ENCODE peak calls at places on chromosomes 12 and 14, in six cellular contexts. G is H1, F is IMR-90, Q is neuronal stem cell, Z is H9, H is trophoblast cell. L is an unnamed sample.

GRCh38 chr14:105838591-105839424 is 312.4 kb downstream of the TMEM121 start:
- DNase-seq in G (no peak), Q (no peak), H (no peak), F (no peak), Z (peak), L (no peak)

GRCh38 chr12:79614730-79615129 is 76.0 kb downstream of the PAWR start:
- DNase-seq in Z (no peak), Q (no peak), H (no peak), F (peak), G (no peak), L (no peak)

GRCh38 chr14:23951590-23952143 is 1.9 kb upstream of the DHRS4 start:
- DNase-seq in Z (peak), G (peak), H (no peak), Q (no peak), F (no peak), L (no peak)

GRCh38 chr14:69997849-69998248 is 118.6 kb downstream of the SMOC1 start:
- DNase-seq in Z (no peak), G (no peak), H (no peak), Q (no peak), F (peak), L (peak)

GRCh38 chr14:75515631-75515999 is 6.7 kb upstream of the BATF start:
- DNase-seq in Q (no peak), F (no peak), Z (no peak), H (no peak), G (no peak), L (no peak)

GRCh38 chr14:89576960-89577359 is 159.9 kb upstream of the FOXN3 start:
- DNase-seq in G (peak), F (peak), Q (no peak), H (no peak), Z (peak), L (no peak)

GRCh38 chr12:24414421-24414820 is 465.0 kb upstream of the SOX5 start:
- DNase-seq in F (no peak), H (no peak), G (no peak), Z (no peak), Q (no peak), L (no peak)

GRCh38 chr12:6376965-6377666 is 1.8 kb upstream of the SCNN1A start:
- DNase-seq in Q (no peak), Z (no peak), G (no peak), H (no peak), F (no peak), L (no peak)

GRCh38 chr12:103392722-103393121 is 103.0 kb downstream of the C12orf42 start:
- DNase-seq in H (no peak), Z (no peak), F (no peak), Q (no peak), G (no peak), L (no peak)

GRCh38 chr14:104182857-104183425 is 44.6 kb downstream of the KIF26A start:
- DNase-seq in F (no peak), Q (no peak), H (no peak), G (no peak), Z (no peak), L (no peak)

GRCh38 chr12:101027200-101027599 is 182.8 kb downstream of the SLC5A8 start:
- DNase-seq in G (no peak), Z (no peak), Q (no peak), H (no peak), F (no peak), L (no peak)

GRCh38 chr12:132222808-132223173 is 78.5 kb downstream of the NOC4L start:
- DNase-seq in G (no peak), Q (no peak), H (no peak), Z (no peak), F (no peak), L (no peak)

GRCh38 chr12:83015390-83016225 is 328.9 kb downstream of the TMTC2 start:
- DNase-seq in Z (no peak), H (no peak), G (no peak), F (no peak), Q (no peak), L (no peak)

GRCh38 chr14:106511411-106512198 is 985.2 kb downstream of the TMEM121 start:
- DNase-seq in G (no peak), H (no peak), Z (no peak), F (no peak), Q (no peak), L (no peak)

GRCh38 chr14:71243697-71244096 is 336.4 kb downstream of the PCNX1 start:
- DNase-seq in G (no peak), F (peak), Z (no peak), Q (no peak), H (no peak), L (peak)

GRCh38 chr12:131202592-131203378 is 249.1 kb downstream of the ADGRD1 start:
- DNase-seq in Z (peak), H (no peak), Q (no peak), F (no peak), G (no peak), L (no peak)

GRCh38 chr12:7645395-7646177 is 20.1 kb downstream of the APOBEC1 start:
- DNase-seq in H (peak), F (peak), Z (peak), Q (no peak), G (no peak), L (peak)

GRCh38 chr14:21268612-21269251 is 510 bp downstream of the HNRNPC start:
- DNase-seq in F (peak), Z (no peak), G (no peak), H (peak), Q (peak), L (peak)

GRCh38 chr14:76136476-76137160 is 15.1 kb upstream of the GPATCH2L start:
- DNase-seq in Z (no peak), Q (no peak), F (no peak), G (no peak), H (no peak), L (no peak)

GRCh38 chr14:91409991-91410401 is 7.6 kb downstream of the CCDC88C start:
- DNase-seq in G (no peak), Z (no peak), H (no peak), F (no peak), Q (no peak), L (no peak)

GRCh38 chr14:37599527-37600368 is 4.3 kb downstream of the TTC6 start:
- DNase-seq in F (no peak), Q (no peak), H (no peak), Z (peak), G (no peak), L (peak)

GRCh38 chr12:94571556-94571955 is 78.8 kb downstream of the TMCC3 start:
- DNase-seq in Z (no peak), F (peak), H (peak), G (no peak), Q (no peak), L (peak)

GRCh38 chr14:89650077-89650978 is 233.3 kb upstream of the FOXN3 start:
- DNase-seq in Q (no peak), H (peak), Z (no peak), F (no peak), G (no peak), L (no peak)

GRCh38 chr14:33946679-33947078 is 4.2 kb downstream of the EGLN3 start:
- DNase-seq in Z (no peak), G (no peak), F (no peak), Q (no peak), H (no peak), L (no peak)

GRCh38 chr12:97680751-97681150 is 218.1 kb downstream of the RMST start:
- DNase-seq in H (no peak), Z (no peak), Q (no peak), F (no peak), G (no peak), L (no peak)

GRCh38 chr12:132451172-132451835 is 38.6 kb upstream of the FBRSL1 start:
- DNase-seq in Q (no peak), H (no peak), G (no peak), F (no peak), Z (no peak), L (no peak)

GRCh38 chr12:15172423-15172822 is 48.8 kb downstream of the RERG start:
- DNase-seq in Z (no peak), F (no peak), H (peak), G (no peak), Q (no peak), L (no peak)

GRCh38 chr14:31419179-31420012 is 954 bp downstream of the HEATR5A start:
- DNase-seq in H (no peak), Z (no peak), Q (no peak), G (no peak), F (peak), L (peak)

GRCh38 chr14:77613207-77613606 is 3.2 kb downstream of the SPTLC2 start:
- DNase-seq in F (no peak), Z (no peak), H (peak), G (no peak), Q (no peak), L (no peak)

GRCh38 chr12:100156731-100157426 is 14.2 kb upstream of the BLTP3B start:
- DNase-seq in F (no peak), Q (no peak), H (no peak), G (no peak), Z (no peak), L (no peak)

GRCh38 chr12:102690267-102690666 is 209.9 kb upstream of the IGF1 start:
- DNase-seq in Z (no peak), F (no peak), Q (peak), G (no peak), H (no peak), L (no peak)

GRCh38 chr12:6553051-6553868 is 2.6 kb downstream of the IFFO1 start:
- DNase-seq in H (no peak), Q (no peak), G (no peak), Z (no peak), F (peak), L (peak)

GRCh38 chr12:109994262-109995175 is 1.6 kb downstream of the GIT2 start:
- DNase-seq in Q (no peak), H (no peak), Z (no peak), F (no peak), G (no peak), L (no peak)

GRCh38 chr14:56580317-56580711 is 716 bp downstream of the TMEM260 start:
- DNase-seq in H (no peak), F (no peak), Q (no peak), G (no peak), Z (no peak), L (no peak)
- H2AFZ ChIP-seq in H (no peak), F (peak), Q (peak), G (no peak), Z (no peak), L (no peak)

GRCh38 chr12:58269476-58269875 is 328.1 kb downstream of the ATP23 start:
- DNase-seq in Z (no peak), F (no peak), Q (no peak), G (no peak), H (no peak), L (peak)
- H2BK5ac ChIP-seq in Z (no peak), F (no peak), Q (no peak), G (no peak), H (no peak), L (no peak)

GRCh38 chr12:26021534-26021933 is 63.1 kb downstream of the RASSF8 start:
- DNase-seq in Q (no peak), H (no peak), F (no peak), G (no peak), Z (no peak), L (no peak)

GRCh38 chr12:26022043-26022442 is 63.6 kb downstream of the RASSF8 start:
- DNase-seq in Q (no peak), G (no peak), Z (no peak), F (no peak), H (no peak), L (no peak)

GRCh38 chr12:26014085-26014484 is 55.6 kb downstream of the RASSF8 start:
- DNase-seq in Z (no peak), H (no peak), G (no peak), Q (no peak), F (peak), L (no peak)

GRCh38 chr12:26018926-26019325 is 60.4 kb downstream of the RASSF8 start:
- DNase-seq in Z (no peak), F (peak), G (no peak), H (peak), Q (no peak), L (no peak)

DNA sequence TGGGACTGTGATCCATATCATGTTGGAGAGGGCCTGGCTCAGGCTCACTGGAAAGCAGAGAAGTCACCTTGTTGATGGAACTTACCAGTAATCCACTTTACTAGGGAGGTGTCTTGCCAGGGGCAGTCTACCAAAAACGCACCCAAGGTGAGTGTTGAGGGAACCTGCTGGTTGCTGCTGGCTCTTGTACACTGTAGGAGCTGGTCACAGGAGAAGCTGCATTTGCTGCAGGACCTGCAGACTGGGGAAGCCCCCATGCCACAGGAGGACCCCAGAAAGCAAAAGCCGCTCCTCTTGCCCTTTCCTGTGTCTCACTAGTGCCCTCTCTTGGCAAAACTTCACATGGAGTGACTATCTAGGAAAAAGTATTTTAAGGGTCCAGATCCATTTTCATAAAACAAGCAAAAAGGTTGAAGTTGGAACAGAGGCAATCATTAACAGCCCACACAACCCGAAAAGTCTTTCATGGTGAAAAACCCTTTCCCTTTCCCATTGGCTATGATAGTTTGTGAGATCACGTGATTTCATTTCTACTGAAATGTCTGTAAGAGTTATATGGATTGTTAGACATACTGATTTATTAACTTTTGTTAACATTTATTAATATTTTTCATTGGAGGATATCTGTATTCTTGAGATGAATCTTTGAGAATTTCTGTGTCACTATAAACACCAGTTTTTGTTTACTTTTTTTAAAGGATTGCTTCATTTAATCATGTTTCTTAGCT is 59.2 kb downstream of the RASSF8 start:
- DNase-seq in F (peak), G (no peak), Z (peak), H (peak), Q (peak), L (peak)
- H2AFZ ChIP-seq in F (no peak), G (peak), Z (no peak), H (no peak), Q (no peak), L (no peak)

GRCh38 chr14:61238611-61239010 is 42.5 kb downstream of the TMEM30B start:
- DNase-seq in Q (no peak), H (no peak), F (no peak), Z (no peak), G (no peak), L (no peak)
- H2BK5ac ChIP-seq in Q (no peak), H (no peak), F (no peak), Z (no peak), G (peak), L (no peak)

L was measured in mesenchymal stem cell.